ENCODE peak calls at places on chromosomes 13 and 19, in six cellular contexts. One of them, this sample, is unnamed.

GRCh38 chr19:6318772-6319171 is 14.6 kb downstream of the ACER1 start:
- DNase-seq in GM12878: no peak
- DNase-seq in SK-N-SH: no peak
- DNase-seq in GM12892: no peak
- DNase-seq in K562: no peak
- DNase-seq in H1: no peak
- DNase-seq in this sample: no peak

GRCh38 chr13:79385694-79386093 is 20.4 kb downstream of the RBM26 start:
- DNase-seq in GM12878: peak
- DNase-seq in SK-N-SH: no peak
- DNase-seq in GM12892: no peak
- DNase-seq in K562: peak
- DNase-seq in H1: no peak
- DNase-seq in this sample: no peak

GRCh38 chr13:77318741-77319140 is 8.2 kb downstream of the MYCBP2 start:
- DNase-seq in GM12878: no peak
- DNase-seq in SK-N-SH: no peak
- DNase-seq in GM12892: no peak
- DNase-seq in K562: no peak
- DNase-seq in H1: no peak
- DNase-seq in this sample: no peak

GRCh38 chr13:102466836-102467235 is 65.0 kb upstream of the FGF14 start:
- DNase-seq in GM12878: no peak
- DNase-seq in SK-N-SH: no peak
- DNase-seq in GM12892: no peak
- DNase-seq in K562: no peak
- DNase-seq in H1: no peak
- DNase-seq in this sample: no peak

GRCh38 chr13:97018029-97018819 is 23.9 kb upstream of the OXGR1 start:
- DNase-seq in GM12878: no peak
- DNase-seq in SK-N-SH: peak
- DNase-seq in GM12892: no peak
- DNase-seq in K562: peak
- DNase-seq in H1: peak
- DNase-seq in this sample: no peak

GRCh38 chr19:29887498-29887897 is 54.5 kb upstream of the URI1 start:
- DNase-seq in GM12878: no peak
- DNase-seq in SK-N-SH: peak
- DNase-seq in GM12892: no peak
- DNase-seq in K562: peak
- DNase-seq in H1: no peak
- DNase-seq in this sample: no peak

GRCh38 chr13:34555988-34556387 is 386.1 kb upstream of the NBEA start:
- DNase-seq in GM12878: no peak
- DNase-seq in SK-N-SH: no peak
- DNase-seq in GM12892: no peak
- DNase-seq in K562: no peak
- DNase-seq in H1: no peak
- DNase-seq in this sample: no peak

GRCh38 chr19:18090545-18091216 is 3.9 kb upstream of the IL12RB1 start:
- DNase-seq in GM12878: no peak
- DNase-seq in SK-N-SH: no peak
- DNase-seq in GM12892: no peak
- DNase-seq in K562: peak
- DNase-seq in H1: no peak
- DNase-seq in this sample: no peak

GRCh38 chr13:106815545-106815944 is 247.6 kb upstream of the ARGLU1 start:
- DNase-seq in GM12878: no peak
- DNase-seq in SK-N-SH: no peak
- DNase-seq in GM12892: no peak
- DNase-seq in K562: no peak
- DNase-seq in H1: no peak
- DNase-seq in this sample: no peak

GRCh38 chr13:112442483-112443090 is 66.4 kb downstream of the SPACA7 start:
- DNase-seq in GM12878: no peak
- DNase-seq in SK-N-SH: peak
- DNase-seq in GM12892: no peak
- DNase-seq in K562: no peak
- DNase-seq in H1: no peak
- DNase-seq in this sample: no peak

DNA sequence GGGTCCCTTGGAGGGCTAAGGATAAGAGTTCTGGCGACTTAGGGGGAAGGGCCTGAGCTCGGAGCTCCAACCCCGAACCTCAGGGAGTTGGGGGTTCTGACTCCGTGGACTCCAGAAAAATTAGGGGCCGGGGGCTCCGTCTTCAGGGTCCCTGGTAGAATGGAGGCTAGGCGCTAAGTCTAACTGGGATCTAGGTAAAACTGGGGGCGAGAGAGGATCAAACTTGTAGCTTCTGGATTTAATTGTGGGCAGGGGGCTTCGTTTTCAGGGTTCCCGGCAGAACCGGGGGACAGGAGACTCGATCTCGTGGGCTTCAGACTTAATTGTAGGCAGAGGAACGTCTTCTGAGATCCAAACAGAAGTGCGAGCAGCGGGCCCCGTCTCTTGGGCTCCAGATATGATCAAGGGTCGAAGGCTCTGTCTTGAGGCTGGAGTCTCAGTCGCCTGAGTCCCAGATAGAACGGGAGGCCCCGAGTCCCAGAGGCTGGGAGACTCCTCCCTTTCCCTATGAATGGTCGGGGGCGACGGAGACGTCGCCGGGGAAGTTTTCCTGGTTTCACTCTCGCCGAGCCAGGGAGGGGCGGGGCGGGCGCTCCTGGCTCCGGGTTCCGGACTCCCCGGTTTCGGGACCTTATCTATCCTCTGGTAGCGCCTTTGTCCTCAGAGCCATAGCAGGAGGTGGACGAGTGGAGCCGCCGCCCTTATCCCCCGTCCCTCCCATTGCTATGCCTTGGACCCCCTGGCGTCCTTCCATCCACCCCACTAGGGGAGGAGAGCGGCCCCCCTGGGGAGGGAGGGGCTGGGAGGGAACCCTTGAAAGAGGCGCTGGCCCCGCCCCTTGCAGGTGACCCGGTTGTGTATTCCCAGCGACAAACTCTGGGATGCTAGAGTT is 1.3 kb downstream of the NECTIN2 start:
- DNase-seq in GM12878: no peak
- DNase-seq in SK-N-SH: peak
- DNase-seq in GM12892: no peak
- DNase-seq in K562: peak
- DNase-seq in H1: peak
- DNase-seq in this sample: no peak
- TF ChIP-seq TAF1 in GM12878: no peak
- TF ChIP-seq TAF1 in SK-N-SH: no peak
- TF ChIP-seq TAF1 in GM12892: no peak
- TF ChIP-seq TAF1 in K562: peak
- TF ChIP-seq TAF1 in H1: peak
- TF ChIP-seq TAF1 in this sample: no peak

DNA sequence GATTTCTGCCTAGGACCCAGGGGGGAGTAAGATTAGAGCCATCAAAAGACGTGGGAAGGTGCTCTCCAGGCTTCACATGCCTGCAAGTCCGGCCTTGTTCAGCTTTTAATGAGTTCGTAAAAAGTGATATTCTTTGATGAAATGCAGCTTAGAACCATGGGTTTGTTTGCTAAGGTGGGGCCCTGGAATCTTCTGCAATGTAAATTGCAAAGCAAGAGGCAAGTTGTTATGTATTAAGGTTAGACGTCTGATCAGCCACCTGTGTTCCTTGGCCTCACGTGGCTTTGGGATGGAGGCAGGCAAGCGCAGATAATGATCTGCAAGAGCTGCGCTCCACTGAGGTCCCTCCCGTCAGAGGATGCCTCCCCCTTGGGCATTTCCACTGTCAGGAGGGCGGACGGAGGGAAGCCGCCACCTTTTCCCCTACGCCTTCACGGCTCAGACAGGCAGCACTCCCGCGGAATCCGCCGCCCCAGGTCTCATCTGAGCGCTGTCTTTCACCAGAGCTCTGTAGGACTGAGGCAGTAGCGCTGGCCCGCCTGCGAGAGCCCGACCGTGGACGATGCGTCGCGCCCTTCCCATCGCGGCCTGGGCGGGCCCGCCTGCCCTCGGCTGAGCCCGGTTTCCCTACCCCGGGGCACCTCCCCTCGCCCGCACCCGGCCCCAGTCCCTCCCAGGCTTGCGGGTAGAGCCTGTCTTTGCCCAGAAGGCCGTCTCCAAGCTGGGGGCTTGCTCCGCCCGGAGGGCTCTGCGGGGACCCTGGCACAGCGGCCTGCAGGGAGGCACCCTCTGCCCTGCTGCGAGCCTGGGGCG is 111.0 kb downstream of the CRYL1 start:
- DNase-seq in GM12878: no peak
- DNase-seq in SK-N-SH: peak
- DNase-seq in GM12892: no peak
- DNase-seq in K562: no peak
- DNase-seq in H1: peak
- DNase-seq in this sample: no peak
- TF ChIP-seq TAF1 in GM12878: no peak
- TF ChIP-seq TAF1 in SK-N-SH: no peak
- TF ChIP-seq TAF1 in GM12892: no peak
- TF ChIP-seq TAF1 in K562: no peak
- TF ChIP-seq TAF1 in H1: no peak
- TF ChIP-seq TAF1 in this sample: no peak

GRCh38 chr19:23554548-23554947 is 132.5 kb downstream of the ZNF675 start:
- DNase-seq in GM12878: no peak
- DNase-seq in SK-N-SH: no peak
- DNase-seq in GM12892: no peak
- DNase-seq in K562: no peak
- DNase-seq in H1: no peak
- DNase-seq in this sample: no peak

GRCh38 chr19:23557381-23557780 is 129.6 kb downstream of the ZNF675 start:
- DNase-seq in GM12878: no peak
- DNase-seq in SK-N-SH: no peak
- DNase-seq in GM12892: no peak
- DNase-seq in K562: no peak
- DNase-seq in H1: no peak
- DNase-seq in this sample: no peak

GRCh38 chr19:23560051-23560450 is 127.0 kb downstream of the ZNF675 start:
- DNase-seq in GM12878: no peak
- DNase-seq in SK-N-SH: no peak
- DNase-seq in GM12892: no peak
- DNase-seq in K562: no peak
- DNase-seq in H1: no peak
- DNase-seq in this sample: no peak

GRCh38 chr19:23561341-23561740 is 125.7 kb downstream of the ZNF675 start:
- DNase-seq in GM12878: no peak
- DNase-seq in SK-N-SH: no peak
- DNase-seq in GM12892: no peak
- DNase-seq in K562: no peak
- DNase-seq in H1: no peak
- DNase-seq in this sample: no peak

DNA sequence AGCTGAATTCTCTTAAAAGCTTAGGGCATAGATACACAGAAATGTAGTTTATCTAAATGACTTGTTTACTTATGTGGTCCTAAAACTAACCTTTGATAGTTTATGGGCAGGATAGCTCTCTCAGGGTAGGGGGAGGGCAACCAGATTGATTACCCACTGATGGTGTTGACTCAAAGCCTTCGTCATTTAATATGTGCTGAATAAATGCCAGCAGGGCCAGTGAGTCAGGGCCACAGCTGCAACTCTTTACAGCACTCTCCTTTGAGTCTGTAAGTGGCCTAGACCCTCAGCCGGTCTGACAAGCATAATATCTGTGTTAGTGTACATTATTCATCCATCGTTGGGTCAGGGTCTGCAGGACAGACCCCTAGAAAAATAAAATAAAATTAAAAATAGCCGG is 128.5 kb downstream of the ZNF675 start:
- DNase-seq in GM12878: no peak
- DNase-seq in SK-N-SH: no peak
- DNase-seq in GM12892: no peak
- DNase-seq in K562: no peak
- DNase-seq in H1: no peak
- DNase-seq in this sample: no peak
- TF ChIP-seq TAF1 in GM12878: no peak
- TF ChIP-seq TAF1 in SK-N-SH: no peak
- TF ChIP-seq TAF1 in GM12892: no peak
- TF ChIP-seq TAF1 in K562: no peak
- TF ChIP-seq TAF1 in H1: no peak
- TF ChIP-seq TAF1 in this sample: no peak

GRCh38 chr19:33906578-33907335 is 110.1 kb downstream of the KCTD15 start:
- DNase-seq in GM12878: no peak
- DNase-seq in SK-N-SH: no peak
- DNase-seq in GM12892: no peak
- DNase-seq in K562: no peak
- DNase-seq in H1: peak
- DNase-seq in this sample: no peak
- TF ChIP-seq TAF1 in GM12878: no peak
- TF ChIP-seq TAF1 in SK-N-SH: no peak
- TF ChIP-seq TAF1 in GM12892: no peak
- TF ChIP-seq TAF1 in K562: no peak
- TF ChIP-seq TAF1 in H1: peak
- TF ChIP-seq TAF1 in this sample: no peak

GRCh38 chr19:52527134-52527953 is at the start of gene ZNF808:
- DNase-seq in GM12878: peak
- DNase-seq in SK-N-SH: peak
- DNase-seq in GM12892: peak
- DNase-seq in K562: peak
- DNase-seq in H1: peak
- DNase-seq in this sample: peak

GRCh38 chr19:52527954-52528326 is 472 bp downstream of the ZNF808 start:
- DNase-seq in GM12878: no peak
- DNase-seq in SK-N-SH: peak
- DNase-seq in GM12892: no peak
- DNase-seq in K562: peak
- DNase-seq in H1: peak
- DNase-seq in this sample: no peak

GRCh38 chr19:52520013-52520412 is 7.5 kb upstream of the ZNF808 start:
- DNase-seq in GM12878: no peak
- DNase-seq in SK-N-SH: no peak
- DNase-seq in GM12892: no peak
- DNase-seq in K562: no peak
- DNase-seq in H1: no peak
- DNase-seq in this sample: no peak

GRCh38 chr19:52522555-52522954 is 4.9 kb upstream of the ZNF808 start:
- DNase-seq in GM12878: no peak
- DNase-seq in SK-N-SH: peak
- DNase-seq in GM12892: no peak
- DNase-seq in K562: peak
- DNase-seq in H1: no peak
- DNase-seq in this sample: no peak

GRCh38 chr19:52524086-52524485 is 3.4 kb upstream of the ZNF808 start:
- DNase-seq in GM12878: no peak
- DNase-seq in SK-N-SH: no peak
- DNase-seq in GM12892: no peak
- DNase-seq in K562: no peak
- DNase-seq in H1: no peak
- DNase-seq in this sample: no peak
- TF ChIP-seq TAF1 in GM12878: no peak
- TF ChIP-seq TAF1 in SK-N-SH: no peak
- TF ChIP-seq TAF1 in GM12892: no peak
- TF ChIP-seq TAF1 in K562: no peak
- TF ChIP-seq TAF1 in H1: no peak
- TF ChIP-seq TAF1 in this sample: no peak

GRCh38 chr19:55461974-55462628 is 659 bp upstream of the ISOC2 start:
- DNase-seq in GM12878: no peak
- DNase-seq in SK-N-SH: peak
- DNase-seq in GM12892: no peak
- DNase-seq in K562: peak
- DNase-seq in H1: no peak
- DNase-seq in this sample: no peak
- TF ChIP-seq TAF1 in GM12878: no peak
- TF ChIP-seq TAF1 in SK-N-SH: no peak
- TF ChIP-seq TAF1 in GM12892: no peak
- TF ChIP-seq TAF1 in K562: no peak
- TF ChIP-seq TAF1 in H1: no peak
- TF ChIP-seq TAF1 in this sample: no peak